ENCODE peak calls at places on chromosomes 5 and 9, in seven cellular contexts. V is endothelial cell; T is ovary; I is CD8-positive, alpha-beta T cell; W is endodermal cell; C is colonic mucosa; F is cardiac muscle cell. U is an unnamed sample.
A peak's percentile ranks its signal among the peaks of the same experiment; 100 is the strongest.

GRCh38 chr5:143707797-143708196 is 104.2 kb upstream of the HMHB1 start:
- DNase-seq in V (no peak), T (no peak), I (no peak), W (no peak), C (no peak), F (no peak), U (no peak)

GRCh38 chr9:126462617-126463016 is 136.0 kb downstream of the MVB12B start:
- DNase-seq in V (no peak), T (no peak), I (no peak), W (peak; percentile 18), C (no peak), F (no peak), U (no peak)

GRCh38 chr5:40073927-40074326 is 605.8 kb upstream of the PTGER4 start:
- DNase-seq in V (no peak), T (no peak), I (no peak), W (no peak), C (no peak), F (no peak), U (no peak)

GRCh38 chr5:111379391-111379816 is 132.9 kb downstream of the STARD4 start:
- DNase-seq in V (no peak), T (no peak), I (no peak), W (no peak), C (no peak), F (no peak), U (no peak)

GRCh38 chr5:18742830-18743229 is 1108.6 kb downstream of the TAF11L14 start:
- DNase-seq in V (no peak), T (no peak), I (no peak), W (no peak), C (no peak), F (no peak), U (no peak)

GRCh38 chr9:94799578-94800264 is 73.2 kb downstream of the AOPEP start:
- DNase-seq in V (no peak), T (no peak), I (no peak), W (peak; percentile 13), C (no peak), F (no peak), U (peak; percentile 57)

GRCh38 chr5:140113180-140113698 is 670 bp upstream of the PURA start:
- DNase-seq in V (peak; percentile 27), T (peak; percentile 50), I (peak; percentile 18), W (peak; percentile 82), C (peak; percentile 29), F (no peak), U (peak; percentile 23)

GRCh38 chr5:135567661-135568060 is 11.1 kb downstream of the CXCL14 start:
- DNase-seq in V (no peak), T (no peak), I (no peak), W (peak; percentile 79), C (no peak), F (no peak), U (no peak)

GRCh38 chr5:145536133-145536532 is 299.0 kb downstream of the PRELID2 start:
- DNase-seq in V (no peak), T (no peak), I (no peak), W (no peak), C (no peak), F (no peak), U (no peak)

GRCh38 chr9:97045300-97045699 is 6.4 kb upstream of the CTSV start:
- DNase-seq in V (no peak), T (no peak), I (no peak), W (no peak), C (no peak), F (no peak), U (no peak)

GRCh38 chr9:124496075-124496893 is 10.9 kb downstream of the NR5A1 start:
- DNase-seq in V (no peak), T (no peak), I (no peak), W (no peak), C (no peak), F (peak; percentile 38), U (no peak)

GRCh38 chr5:1921711-1922110 is 39.0 kb upstream of the IRX4 start:
- DNase-seq in V (no peak), T (no peak), I (no peak), W (no peak), C (no peak), F (no peak), U (no peak)

GRCh38 chr9:88355166-88355565 is 33.1 kb upstream of the SPIN1 start:
- DNase-seq in V (no peak), T (no peak), I (no peak), W (no peak), C (no peak), F (no peak), U (peak; percentile 62)

GRCh38 chr9:22382331-22382730 is 64.3 kb upstream of the DMRTA1 start:
- DNase-seq in V (no peak), T (no peak), I (no peak), W (no peak), C (no peak), F (no peak), U (no peak)

GRCh38 chr9:14362175-14362574 is 48.2 kb upstream of the NFIB start:
- DNase-seq in V (no peak), T (no peak), I (no peak), W (no peak), C (no peak), F (no peak), U (no peak)

GRCh38 chr9:35731415-35732184 is 395 bp downstream of the TLN1 start:
- DNase-seq in V (no peak), T (no peak), I (no peak), W (no peak), C (no peak), F (no peak), U (no peak)

GRCh38 chr5:135724475-135725065 is 109.9 kb upstream of the SLC25A48 start:
- DNase-seq in V (no peak), T (no peak), I (no peak), W (no peak), C (no peak), F (no peak), U (no peak)

GRCh38 chr5:158313027-158313738 is 454.2 kb upstream of the CLINT1 start:
- DNase-seq in V (no peak), T (no peak), I (no peak), W (peak; percentile 75), C (no peak), F (no peak), U (no peak)

GRCh38 chr5:76849767-76850291 is at the start of gene S100Z:
- DNase-seq in V (no peak), T (no peak), I (no peak), W (no peak), C (no peak), F (no peak), U (no peak)

GRCh38 chr9:137952976-137953666 is 75.5 kb downstream of the CACNA1B start:
- DNase-seq in V (no peak), T (no peak), I (no peak), W (no peak), C (no peak), F (no peak), U (no peak)

GRCh38 chr9:75891277-75892167 is 1.0 kb downstream of the PCSK5 start:
- DNase-seq in V (peak; percentile 35), T (peak; percentile 69), I (peak; percentile 34), W (peak; percentile 69), C (peak; percentile 73), F (peak; percentile 30), U (no peak)

GRCh38 chr5:160260006-160260775 is 30.9 kb downstream of the FABP6 start:
- DNase-seq in V (no peak), T (no peak), I (no peak), W (no peak), C (no peak), F (no peak), U (no peak)

DNA sequence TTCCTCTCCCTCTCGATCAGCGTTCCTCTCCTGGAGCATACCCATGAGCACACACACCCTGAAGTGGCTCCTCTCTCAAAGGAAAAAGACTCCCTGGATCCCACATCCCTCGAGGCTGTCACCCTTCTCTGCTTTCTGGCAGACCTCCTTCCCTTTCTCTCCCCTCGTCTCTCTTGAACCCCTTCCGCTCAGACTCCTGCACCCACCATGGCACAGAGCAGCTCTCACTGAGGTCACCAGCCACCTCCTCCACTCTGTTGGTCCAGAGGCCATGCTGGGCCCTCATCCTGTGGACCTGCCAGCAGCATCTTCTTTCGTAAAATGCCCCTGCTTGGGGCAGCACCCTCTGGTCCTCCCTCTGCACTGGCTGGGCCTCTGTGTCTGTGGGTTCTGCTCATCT is 5.7 kb downstream of the B4GALT7 start:
- DNase-seq in V (no peak), T (no peak), I (no peak), W (no peak), C (no peak), F (no peak), U (no peak)
- TF ChIP-seq CTCF in V (no peak), T (no peak), I (no peak), W (no peak), C (no peak), F (no peak), U (no peak)

GRCh38 chr9:129945314-129945713 is 97.7 kb downstream of the FNBP1 start:
- DNase-seq in V (no peak), T (no peak), I (no peak), W (no peak), C (no peak), F (no peak), U (no peak)
- TF ChIP-seq CTCF in V (no peak), T (no peak), I (no peak), W (no peak), C (no peak), F (no peak), U (no peak)

GRCh38 chr5:33299621-33300208 is 141.1 kb upstream of the TARS1 start:
- DNase-seq in V (peak; percentile 9), T (no peak), I (no peak), W (no peak), C (no peak), F (peak; percentile 45), U (peak; percentile 21)

GRCh38 chr5:33300209-33300742 is 140.5 kb upstream of the TARS1 start:
- DNase-seq in V (no peak), T (no peak), I (no peak), W (no peak), C (no peak), F (no peak), U (no peak)

GRCh38 chr5:33303696-33304095 is 137.1 kb upstream of the TARS1 start:
- DNase-seq in V (no peak), T (no peak), I (no peak), W (no peak), C (no peak), F (no peak), U (no peak)

DNA sequence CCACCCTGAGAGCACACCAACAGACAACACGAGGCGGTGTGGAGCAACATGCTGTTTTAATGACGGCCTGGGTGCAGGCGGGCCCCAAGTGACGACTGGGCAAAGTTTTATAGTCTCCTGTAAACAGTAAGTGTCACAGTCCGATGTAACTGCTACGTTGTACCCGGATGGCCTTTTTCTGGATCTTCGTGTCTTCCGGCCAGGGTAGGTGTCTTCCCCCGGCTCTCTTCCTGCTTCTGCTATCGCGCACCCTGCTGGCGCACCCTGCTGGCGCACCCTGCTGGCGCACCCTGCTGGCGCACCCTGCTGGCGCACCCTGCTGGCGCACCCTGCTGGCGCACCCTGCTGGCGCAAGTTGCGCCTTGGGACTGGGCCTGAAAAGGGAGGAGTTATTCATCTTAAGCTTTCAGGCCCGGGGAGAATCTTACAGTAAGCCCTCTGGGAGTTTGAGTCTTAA is 143.0 kb upstream of the TARS1 start:
- DNase-seq in V (peak; percentile 8), T (no peak), I (no peak), W (peak; percentile 51), C (no peak), F (no peak), U (no peak)
- TF ChIP-seq CTCF in V (peak; percentile 78), T (no peak), I (no peak), W (peak; percentile 73), C (no peak), F (no peak), U (no peak)

GRCh38 chr5:53001541-53001940 is 12.4 kb downstream of the ITGA2 start:
- DNase-seq in V (no peak), T (no peak), I (no peak), W (no peak), C (no peak), F (no peak), U (no peak)
- TF ChIP-seq CTCF in V (no peak), T (no peak), I (no peak), W (no peak), C (no peak), F (no peak), U (no peak)

U was measured in Calu3.